ENCODE peak calls at places on chromosomes 3 and 15, in nine cellular contexts. One of them, this sample, is unnamed.
A peak's percentile ranks its signal among the peaks of the same experiment; 100 is the strongest.

GRCh38 chr3:172065534-172065933 is 26.2 kb downstream of the FNDC3B start:
- DNase-seq in GM12865: no peak
- DNase-seq in thyroid gland: no peak
- DNase-seq in fibroblast of pulmonary artery: peak; percentile 73
- DNase-seq in fibroblast of the aortic adventitia: peak; percentile 87
- DNase-seq in lower lobe of right lung: no peak
- DNase-seq in psoas muscle: no peak
- DNase-seq in H9: no peak
- DNase-seq in stomach: no peak
- DNase-seq in this sample: no peak

GRCh38 chr3:177777699-177778098 is 580.4 kb upstream of the TBL1XR1 start:
- DNase-seq in GM12865: peak; percentile 76
- DNase-seq in thyroid gland: peak; percentile 44
- DNase-seq in fibroblast of pulmonary artery: peak; percentile 55
- DNase-seq in fibroblast of the aortic adventitia: peak; percentile 53
- DNase-seq in lower lobe of right lung: peak; percentile 56
- DNase-seq in psoas muscle: peak; percentile 71
- DNase-seq in H9: peak; percentile 52
- DNase-seq in stomach: peak; percentile 75
- DNase-seq in this sample: peak; percentile 39

GRCh38 chr15:81380668-81381067 is 6.7 kb upstream of the TMC3 start:
- DNase-seq in GM12865: no peak
- DNase-seq in thyroid gland: no peak
- DNase-seq in fibroblast of pulmonary artery: no peak
- DNase-seq in fibroblast of the aortic adventitia: no peak
- DNase-seq in lower lobe of right lung: no peak
- DNase-seq in psoas muscle: no peak
- DNase-seq in H9: no peak
- DNase-seq in stomach: no peak
- DNase-seq in this sample: no peak

GRCh38 chr15:90231028-90232017 is 2.4 kb downstream of the CIB1 start:
- DNase-seq in GM12865: peak; percentile 85
- DNase-seq in thyroid gland: peak; percentile 13
- DNase-seq in fibroblast of pulmonary artery: no peak
- DNase-seq in fibroblast of the aortic adventitia: no peak
- DNase-seq in lower lobe of right lung: peak; percentile 79
- DNase-seq in psoas muscle: no peak
- DNase-seq in H9: no peak
- DNase-seq in stomach: peak; percentile 70
- DNase-seq in this sample: peak; percentile 77

GRCh38 chr3:183515968-183516851 is 39.3 kb downstream of the KLHL6 start:
- DNase-seq in GM12865: peak; percentile 87
- DNase-seq in thyroid gland: no peak
- DNase-seq in fibroblast of pulmonary artery: no peak
- DNase-seq in fibroblast of the aortic adventitia: no peak
- DNase-seq in lower lobe of right lung: no peak
- DNase-seq in psoas muscle: no peak
- DNase-seq in H9: no peak
- DNase-seq in stomach: no peak
- DNase-seq in this sample: peak; percentile 63

GRCh38 chr3:33474895-33475294 is 34.7 kb upstream of the UBP1 start:
- DNase-seq in GM12865: no peak
- DNase-seq in thyroid gland: no peak
- DNase-seq in fibroblast of pulmonary artery: no peak
- DNase-seq in fibroblast of the aortic adventitia: no peak
- DNase-seq in lower lobe of right lung: no peak
- DNase-seq in psoas muscle: no peak
- DNase-seq in H9: no peak
- DNase-seq in stomach: no peak
- DNase-seq in this sample: no peak

GRCh38 chr15:67836134-67836455 is 3.8 kb downstream of the RNU6-1 start:
- DNase-seq in GM12865: no peak
- DNase-seq in thyroid gland: no peak
- DNase-seq in fibroblast of pulmonary artery: no peak
- DNase-seq in fibroblast of the aortic adventitia: no peak
- DNase-seq in lower lobe of right lung: no peak
- DNase-seq in psoas muscle: peak; percentile 42
- DNase-seq in H9: no peak
- DNase-seq in stomach: no peak
- DNase-seq in this sample: peak; percentile 64

GRCh38 chr3:56937580-56937979 is 122.9 kb upstream of the SPATA12 start:
- DNase-seq in GM12865: no peak
- DNase-seq in thyroid gland: no peak
- DNase-seq in fibroblast of pulmonary artery: no peak
- DNase-seq in fibroblast of the aortic adventitia: no peak
- DNase-seq in lower lobe of right lung: no peak
- DNase-seq in psoas muscle: no peak
- DNase-seq in H9: no peak
- DNase-seq in stomach: no peak
- DNase-seq in this sample: no peak

GRCh38 chr15:100601158-100601557 is 826 bp downstream of the LINS1 start:
- DNase-seq in GM12865: peak; percentile 52
- DNase-seq in thyroid gland: peak; percentile 33
- DNase-seq in fibroblast of pulmonary artery: peak; percentile 17
- DNase-seq in fibroblast of the aortic adventitia: peak; percentile 7
- DNase-seq in lower lobe of right lung: peak; percentile 46
- DNase-seq in psoas muscle: no peak
- DNase-seq in H9: no peak
- DNase-seq in stomach: no peak
- DNase-seq in this sample: no peak

GRCh38 chr3:13012228-13012691 is 61.0 kb downstream of the IQSEC1 start:
- DNase-seq in GM12865: peak; percentile 88
- DNase-seq in thyroid gland: peak; percentile 33
- DNase-seq in fibroblast of pulmonary artery: peak; percentile 49
- DNase-seq in fibroblast of the aortic adventitia: no peak
- DNase-seq in lower lobe of right lung: peak; percentile 90
- DNase-seq in psoas muscle: peak; percentile 87
- DNase-seq in H9: no peak
- DNase-seq in stomach: peak; percentile 70
- DNase-seq in this sample: peak; percentile 46

GRCh38 chr3:23859012-23859743 is 53.4 kb downstream of the UBE2E1 start:
- DNase-seq in GM12865: no peak
- DNase-seq in thyroid gland: peak; percentile 69
- DNase-seq in fibroblast of pulmonary artery: peak; percentile 25
- DNase-seq in fibroblast of the aortic adventitia: peak; percentile 27
- DNase-seq in lower lobe of right lung: no peak
- DNase-seq in psoas muscle: peak; percentile 67
- DNase-seq in H9: no peak
- DNase-seq in stomach: no peak
- DNase-seq in this sample: no peak

GRCh38 chr3:130699765-130700164 is 46.9 kb downstream of the PIK3R4 start:
- DNase-seq in GM12865: peak; percentile 42
- DNase-seq in thyroid gland: no peak
- DNase-seq in fibroblast of pulmonary artery: peak; percentile 45
- DNase-seq in fibroblast of the aortic adventitia: peak; percentile 15
- DNase-seq in lower lobe of right lung: no peak
- DNase-seq in psoas muscle: no peak
- DNase-seq in H9: no peak
- DNase-seq in stomach: no peak
- DNase-seq in this sample: peak; percentile 36

GRCh38 chr3:167091186-167091585 is 288.9 kb downstream of the ZBBX start:
- DNase-seq in GM12865: no peak
- DNase-seq in thyroid gland: no peak
- DNase-seq in fibroblast of pulmonary artery: no peak
- DNase-seq in fibroblast of the aortic adventitia: no peak
- DNase-seq in lower lobe of right lung: no peak
- DNase-seq in psoas muscle: no peak
- DNase-seq in H9: no peak
- DNase-seq in stomach: no peak
- DNase-seq in this sample: no peak

GRCh38 chr15:22794621-22795167 is 8.2 kb downstream of the NIPA1 start:
- DNase-seq in GM12865: no peak
- DNase-seq in thyroid gland: no peak
- DNase-seq in fibroblast of pulmonary artery: no peak
- DNase-seq in fibroblast of the aortic adventitia: no peak
- DNase-seq in lower lobe of right lung: no peak
- DNase-seq in psoas muscle: no peak
- DNase-seq in H9: no peak
- DNase-seq in stomach: no peak
- DNase-seq in this sample: no peak

GRCh38 chr15:66879511-66879910 is 177.5 kb downstream of the SMAD6 start:
- DNase-seq in GM12865: no peak
- DNase-seq in thyroid gland: no peak
- DNase-seq in fibroblast of pulmonary artery: no peak
- DNase-seq in fibroblast of the aortic adventitia: no peak
- DNase-seq in lower lobe of right lung: no peak
- DNase-seq in psoas muscle: no peak
- DNase-seq in H9: no peak
- DNase-seq in stomach: no peak
- DNase-seq in this sample: no peak

GRCh38 chr15:39478996-39479395 is 101.9 kb upstream of the THBS1 start:
- DNase-seq in GM12865: no peak
- DNase-seq in thyroid gland: no peak
- DNase-seq in fibroblast of pulmonary artery: no peak
- DNase-seq in fibroblast of the aortic adventitia: no peak
- DNase-seq in lower lobe of right lung: no peak
- DNase-seq in psoas muscle: no peak
- DNase-seq in H9: no peak
- DNase-seq in stomach: no peak
- DNase-seq in this sample: no peak

GRCh38 chr3:109702252-109702651 is 364.9 kb upstream of the DPPA4 start:
- DNase-seq in GM12865: peak; percentile 7
- DNase-seq in thyroid gland: no peak
- DNase-seq in fibroblast of pulmonary artery: peak; percentile 72
- DNase-seq in fibroblast of the aortic adventitia: peak; percentile 41
- DNase-seq in lower lobe of right lung: no peak
- DNase-seq in psoas muscle: no peak
- DNase-seq in H9: no peak
- DNase-seq in stomach: no peak
- DNase-seq in this sample: peak; percentile 23

GRCh38 chr15:33027636-33028035 is 166.9 kb downstream of the FMN1 start:
- DNase-seq in GM12865: no peak
- DNase-seq in thyroid gland: peak; percentile 21
- DNase-seq in fibroblast of pulmonary artery: no peak
- DNase-seq in fibroblast of the aortic adventitia: no peak
- DNase-seq in lower lobe of right lung: no peak
- DNase-seq in psoas muscle: no peak
- DNase-seq in H9: no peak
- DNase-seq in stomach: no peak
- DNase-seq in this sample: no peak

GRCh38 chr3:177595789-177596188 is 398.5 kb upstream of the TBL1XR1 start:
- DNase-seq in GM12865: no peak
- DNase-seq in thyroid gland: no peak
- DNase-seq in fibroblast of pulmonary artery: no peak
- DNase-seq in fibroblast of the aortic adventitia: no peak
- DNase-seq in lower lobe of right lung: no peak
- DNase-seq in psoas muscle: no peak
- DNase-seq in H9: no peak
- DNase-seq in stomach: no peak
- DNase-seq in this sample: no peak

GRCh38 chr3:57019057-57019456 is 41.4 kb upstream of the SPATA12 start:
- DNase-seq in GM12865: no peak
- DNase-seq in thyroid gland: no peak
- DNase-seq in fibroblast of pulmonary artery: no peak
- DNase-seq in fibroblast of the aortic adventitia: no peak
- DNase-seq in lower lobe of right lung: no peak
- DNase-seq in psoas muscle: no peak
- DNase-seq in H9: no peak
- DNase-seq in stomach: no peak
- DNase-seq in this sample: peak; percentile 63

GRCh38 chr15:77564933-77565332 is 67.8 kb downstream of the LINGO1 start:
- DNase-seq in GM12865: no peak
- DNase-seq in thyroid gland: no peak
- DNase-seq in fibroblast of pulmonary artery: no peak
- DNase-seq in fibroblast of the aortic adventitia: no peak
- DNase-seq in lower lobe of right lung: no peak
- DNase-seq in psoas muscle: no peak
- DNase-seq in H9: no peak
- DNase-seq in stomach: no peak
- DNase-seq in this sample: no peak

GRCh38 chr3:48236531-48236930 is 4.4 kb upstream of the ZNF589 start:
- DNase-seq in GM12865: no peak
- DNase-seq in thyroid gland: no peak
- DNase-seq in fibroblast of pulmonary artery: no peak
- DNase-seq in fibroblast of the aortic adventitia: no peak
- DNase-seq in lower lobe of right lung: no peak
- DNase-seq in psoas muscle: no peak
- DNase-seq in H9: no peak
- DNase-seq in stomach: no peak
- DNase-seq in this sample: no peak

DNA sequence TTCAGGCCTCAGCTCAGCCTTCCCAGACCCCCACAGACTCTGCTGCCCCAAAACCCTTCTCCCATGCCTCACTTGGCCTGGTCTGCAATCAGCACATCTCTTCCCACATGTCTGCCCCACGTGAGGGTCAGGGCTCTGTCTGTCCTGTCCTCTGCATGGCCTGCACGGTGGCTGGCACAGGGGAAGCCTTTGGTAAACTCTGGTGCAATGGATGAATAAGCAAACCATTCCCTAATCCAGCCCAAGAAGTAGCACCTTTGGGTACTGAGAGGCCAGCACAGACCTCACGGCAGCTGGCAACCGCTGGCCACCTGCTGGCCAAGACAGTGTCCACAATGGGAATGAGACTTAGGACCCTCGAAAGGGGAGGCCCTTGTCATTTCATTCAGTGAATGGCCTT is 27.7 kb downstream of the ABTB1 start:
- DNase-seq in GM12865: no peak
- DNase-seq in thyroid gland: no peak
- DNase-seq in fibroblast of pulmonary artery: no peak
- DNase-seq in fibroblast of the aortic adventitia: no peak
- DNase-seq in lower lobe of right lung: peak; percentile 14
- DNase-seq in psoas muscle: peak; percentile 40
- DNase-seq in H9: no peak
- DNase-seq in stomach: no peak
- DNase-seq in this sample: no peak
- TF ChIP-seq CTCF in GM12865: no peak
- TF ChIP-seq CTCF in thyroid gland: no peak
- TF ChIP-seq CTCF in fibroblast of pulmonary artery: no peak
- TF ChIP-seq CTCF in fibroblast of the aortic adventitia: no peak
- TF ChIP-seq CTCF in lower lobe of right lung: no peak
- TF ChIP-seq CTCF in psoas muscle: no peak
- TF ChIP-seq CTCF in H9: peak; percentile 20
- TF ChIP-seq CTCF in stomach: no peak
- TF ChIP-seq CTCF in this sample: no peak

GRCh38 chr15:78570710-78571109 is 5.4 kb downstream of the CHRNA5 start:
- DNase-seq in GM12865: no peak
- DNase-seq in thyroid gland: no peak
- DNase-seq in fibroblast of pulmonary artery: no peak
- DNase-seq in fibroblast of the aortic adventitia: no peak
- DNase-seq in lower lobe of right lung: no peak
- DNase-seq in psoas muscle: no peak
- DNase-seq in H9: no peak
- DNase-seq in stomach: no peak
- DNase-seq in this sample: no peak
- TF ChIP-seq CTCF in GM12865: no peak
- TF ChIP-seq CTCF in thyroid gland: no peak
- TF ChIP-seq CTCF in fibroblast of pulmonary artery: no peak
- TF ChIP-seq CTCF in fibroblast of the aortic adventitia: no peak
- TF ChIP-seq CTCF in lower lobe of right lung: no peak
- TF ChIP-seq CTCF in psoas muscle: no peak
- TF ChIP-seq CTCF in H9: peak; percentile 29
- TF ChIP-seq CTCF in stomach: no peak
- TF ChIP-seq CTCF in this sample: peak; percentile 11

GRCh38 chr3:105365536-105366301 is 990 bp upstream of the ALCAM start:
- DNase-seq in GM12865: peak; percentile 31
- DNase-seq in thyroid gland: peak; percentile 49
- DNase-seq in fibroblast of pulmonary artery: peak; percentile 73
- DNase-seq in fibroblast of the aortic adventitia: peak; percentile 82
- DNase-seq in lower lobe of right lung: no peak
- DNase-seq in psoas muscle: no peak
- DNase-seq in H9: peak; percentile 28
- DNase-seq in stomach: peak; percentile 24
- DNase-seq in this sample: no peak
- TF ChIP-seq CTCF in GM12865: no peak
- TF ChIP-seq CTCF in thyroid gland: no peak
- TF ChIP-seq CTCF in fibroblast of pulmonary artery: no peak
- TF ChIP-seq CTCF in fibroblast of the aortic adventitia: peak; percentile 3
- TF ChIP-seq CTCF in lower lobe of right lung: no peak
- TF ChIP-seq CTCF in psoas muscle: no peak
- TF ChIP-seq CTCF in H9: no peak
- TF ChIP-seq CTCF in stomach: no peak
- TF ChIP-seq CTCF in this sample: no peak

GRCh38 chr3:51538459-51539290 is at the start of gene RAD54L2:
- DNase-seq in GM12865: peak; percentile 91
- DNase-seq in thyroid gland: peak; percentile 82
- DNase-seq in fibroblast of pulmonary artery: peak; percentile 88
- DNase-seq in fibroblast of the aortic adventitia: peak; percentile 83
- DNase-seq in lower lobe of right lung: peak; percentile 88
- DNase-seq in psoas muscle: peak; percentile 90
- DNase-seq in H9: peak; percentile 75
- DNase-seq in stomach: peak; percentile 87
- DNase-seq in this sample: peak; percentile 90
- TF ChIP-seq CTCF in GM12865: peak; percentile 28
- TF ChIP-seq CTCF in thyroid gland: no peak
- TF ChIP-seq CTCF in fibroblast of pulmonary artery: no peak
- TF ChIP-seq CTCF in fibroblast of the aortic adventitia: no peak
- TF ChIP-seq CTCF in lower lobe of right lung: peak; percentile 44
- TF ChIP-seq CTCF in psoas muscle: peak; percentile 42
- TF ChIP-seq CTCF in H9: peak; percentile 28
- TF ChIP-seq CTCF in stomach: no peak
- TF ChIP-seq CTCF in this sample: peak; percentile 48